ENCODE peak calls at places on chromosomes 5 and 9, in five cellular contexts. One of them, this sample, is unnamed.

GRCh38 chr5:74648835-74649286 is 8.3 kb upstream of the ENC1 start:
- DNase-seq in SK-N-SH: peak; percentile 69
- DNase-seq in IMR-90: peak; percentile 65
- DNase-seq in K562: peak; percentile 59
- DNase-seq in GM12878: no peak
- DNase-seq in this sample: peak; percentile 77

GRCh38 chr5:6471252-6471651 is 22.6 kb downstream of the UBE2QL1 start:
- DNase-seq in IMR-90: no peak
- DNase-seq in K562: no peak
- DNase-seq in GM12878: no peak
- DNase-seq in SK-N-SH: no peak
- DNase-seq in this sample: no peak

GRCh38 chr5:54469655-54470054 is 14.2 kb downstream of the HSPB3 start:
- DNase-seq in K562: no peak
- DNase-seq in GM12878: peak; percentile 40
- DNase-seq in SK-N-SH: no peak
- DNase-seq in IMR-90: peak; percentile 18
- DNase-seq in this sample: no peak

GRCh38 chr9:69411246-69411645 is 86.2 kb downstream of the ENTREP1 start:
- DNase-seq in K562: no peak
- DNase-seq in IMR-90: no peak
- DNase-seq in GM12878: no peak
- DNase-seq in SK-N-SH: no peak
- DNase-seq in this sample: no peak

GRCh38 chr9:95764920-95765319 is 110.6 kb upstream of the ERCC6L2 start:
- DNase-seq in SK-N-SH: no peak
- DNase-seq in K562: no peak
- DNase-seq in IMR-90: no peak
- DNase-seq in GM12878: no peak
- DNase-seq in this sample: no peak

GRCh38 chr5:176601901-176602300 is 8.1 kb downstream of the GPRIN1 start:
- DNase-seq in K562: no peak
- DNase-seq in IMR-90: no peak
- DNase-seq in SK-N-SH: no peak
- DNase-seq in GM12878: no peak
- DNase-seq in this sample: no peak

GRCh38 chr5:102554092-102554491 is 55.3 kb upstream of the SLCO6A1 start:
- DNase-seq in IMR-90: no peak
- DNase-seq in K562: no peak
- DNase-seq in GM12878: no peak
- DNase-seq in SK-N-SH: no peak
- DNase-seq in this sample: no peak

GRCh38 chr9:126497673-126498255 is 116.0 kb upstream of the LMX1B start:
- DNase-seq in SK-N-SH: no peak
- DNase-seq in K562: no peak
- DNase-seq in GM12878: no peak
- DNase-seq in IMR-90: no peak
- DNase-seq in this sample: no peak

GRCh38 chr9:34976992-34977391 is 12.6 kb upstream of the DNAJB5 start:
- DNase-seq in IMR-90: no peak
- DNase-seq in K562: no peak
- DNase-seq in SK-N-SH: no peak
- DNase-seq in GM12878: no peak
- DNase-seq in this sample: no peak

GRCh38 chr5:96781031-96781733 is 26.6 kb downstream of the ERAP1 start:
- DNase-seq in IMR-90: peak; percentile 49
- DNase-seq in GM12878: no peak
- DNase-seq in K562: no peak
- DNase-seq in SK-N-SH: no peak
- DNase-seq in this sample: no peak

GRCh38 chr9:13267743-13268142 is 11.7 kb downstream of the MPDZ start:
- DNase-seq in K562: peak; percentile 24
- DNase-seq in SK-N-SH: no peak
- DNase-seq in IMR-90: peak; percentile 94
- DNase-seq in GM12878: no peak
- DNase-seq in this sample: peak; percentile 11

GRCh38 chr9:129557192-129558036 is 63.5 kb downstream of the C9orf50 start:
- DNase-seq in IMR-90: peak; percentile 74
- DNase-seq in SK-N-SH: no peak
- DNase-seq in GM12878: no peak
- DNase-seq in K562: no peak
- DNase-seq in this sample: peak; percentile 87

GRCh38 chr5:82308997-82309670 is 31.0 kb upstream of the RPS23 start:
- DNase-seq in GM12878: no peak
- DNase-seq in IMR-90: peak; percentile 63
- DNase-seq in K562: no peak
- DNase-seq in SK-N-SH: no peak
- DNase-seq in this sample: no peak

GRCh38 chr5:65623482-65623881 is 651 bp downstream of the TRIM23 start:
- DNase-seq in GM12878: no peak
- DNase-seq in K562: peak; percentile 13
- DNase-seq in IMR-90: no peak
- DNase-seq in SK-N-SH: peak; percentile 4
- DNase-seq in this sample: no peak

GRCh38 chr9:2307480-2307879 is 292.3 kb downstream of the SMARCA2 start:
- DNase-seq in K562: no peak
- DNase-seq in IMR-90: peak; percentile 33
- DNase-seq in GM12878: no peak
- DNase-seq in SK-N-SH: no peak
- DNase-seq in this sample: peak; percentile 8

GRCh38 chr9:111615928-111616327 is 15.2 kb upstream of the DNAJC25 start:
- DNase-seq in SK-N-SH: no peak
- DNase-seq in GM12878: no peak
- DNase-seq in IMR-90: no peak
- DNase-seq in K562: no peak
- DNase-seq in this sample: no peak

GRCh38 chr9:16321461-16322119 is 548.9 kb downstream of the BNC2 start:
- DNase-seq in K562: no peak
- DNase-seq in IMR-90: peak; percentile 61
- DNase-seq in GM12878: no peak
- DNase-seq in SK-N-SH: peak; percentile 43
- DNase-seq in this sample: peak; percentile 39

GRCh38 chr9:110152704-110153374 is 55.1 kb downstream of the C9orf152 start:
- DNase-seq in K562: peak; percentile 17
- DNase-seq in GM12878: no peak
- DNase-seq in SK-N-SH: peak; percentile 62
- DNase-seq in IMR-90: peak; percentile 72
- DNase-seq in this sample: peak; percentile 19

GRCh38 chr5:175729829-175730277 is 72.0 kb downstream of the HRH2 start:
- DNase-seq in IMR-90: peak; percentile 85
- DNase-seq in GM12878: peak; percentile 20
- DNase-seq in SK-N-SH: peak; percentile 92
- DNase-seq in K562: peak; percentile 88
- DNase-seq in this sample: peak; percentile 96

GRCh38 chr5:50564079-50564478 is 102.4 kb upstream of the PARP8 start:
- DNase-seq in SK-N-SH: no peak
- DNase-seq in IMR-90: no peak
- DNase-seq in GM12878: peak; percentile 45
- DNase-seq in K562: no peak
- DNase-seq in this sample: no peak

GRCh38 chr9:124792976-124793594 is 16.2 kb downstream of the OLFML2A start:
- DNase-seq in GM12878: no peak
- DNase-seq in IMR-90: peak; percentile 49
- DNase-seq in K562: no peak
- DNase-seq in SK-N-SH: no peak
- DNase-seq in this sample: no peak

GRCh38 chr5:66931651-66932050 is 264.9 kb downstream of the CD180 start:
- DNase-seq in IMR-90: no peak
- DNase-seq in SK-N-SH: no peak
- DNase-seq in GM12878: no peak
- DNase-seq in K562: no peak
- DNase-seq in this sample: no peak

GRCh38 chr5:39758426-39758825 is 333.6 kb upstream of the DAB2 start:
- DNase-seq in IMR-90: no peak
- DNase-seq in GM12878: no peak
- DNase-seq in K562: no peak
- DNase-seq in SK-N-SH: no peak
- DNase-seq in this sample: no peak

GRCh38 chr9:75589497-75589896 is 301.0 kb upstream of the PCSK5 start:
- DNase-seq in GM12878: no peak
- DNase-seq in SK-N-SH: no peak
- DNase-seq in K562: no peak
- DNase-seq in IMR-90: no peak
- DNase-seq in this sample: no peak

GRCh38 chr5:151002250-151002649 is 18.1 kb upstream of the GPX3 start:
- DNase-seq in SK-N-SH: peak; percentile 41
- DNase-seq in IMR-90: peak; percentile 41
- DNase-seq in K562: peak; percentile 46
- DNase-seq in GM12878: no peak
- DNase-seq in this sample: peak; percentile 24

GRCh38 chr9:5518061-5518936 is 8.0 kb downstream of the PDCD1LG2 start:
- DNase-seq in SK-N-SH: no peak
- DNase-seq in K562: no peak
- DNase-seq in GM12878: no peak
- DNase-seq in IMR-90: no peak
- DNase-seq in this sample: no peak

GRCh38 chr9:5514608-5515260 is 4.4 kb downstream of the PDCD1LG2 start:
- DNase-seq in K562: no peak
- DNase-seq in IMR-90: no peak
- DNase-seq in SK-N-SH: no peak
- DNase-seq in GM12878: peak; percentile 77
- DNase-seq in this sample: no peak

GRCh38 chr9:5516453-5517220 is 6.3 kb downstream of the PDCD1LG2 start:
- DNase-seq in GM12878: no peak
- DNase-seq in K562: no peak
- DNase-seq in SK-N-SH: no peak
- DNase-seq in IMR-90: no peak
- DNase-seq in this sample: no peak

GRCh38 chr9:5515261-5515650 is 4.9 kb downstream of the PDCD1LG2 start:
- DNase-seq in IMR-90: no peak
- DNase-seq in K562: no peak
- DNase-seq in SK-N-SH: no peak
- DNase-seq in GM12878: no peak
- DNase-seq in this sample: no peak

GRCh38 chr9:5518937-5519319 is 8.6 kb downstream of the PDCD1LG2 start:
- DNase-seq in IMR-90: no peak
- DNase-seq in GM12878: no peak
- DNase-seq in SK-N-SH: no peak
- DNase-seq in K562: no peak
- DNase-seq in this sample: no peak
- H3K4me2 ChIP-seq in IMR-90: no peak overlapping the region
- H3K4me2 ChIP-seq in GM12878: peak overlapping the region; percentile 93
- H3K4me2 ChIP-seq in SK-N-SH: peak overlapping the region; percentile 52
- H3K4me2 ChIP-seq in K562: no peak overlapping the region
- H3K4me2 ChIP-seq in this sample: no peak overlapping the region

GRCh38 chr5:139635191-139635590 is 13.0 kb upstream of the CXXC5 start:
- DNase-seq in GM12878: no peak
- DNase-seq in K562: no peak
- DNase-seq in IMR-90: no peak
- DNase-seq in SK-N-SH: no peak
- DNase-seq in this sample: no peak

GRCh38 chr5:139636975-139637408 is 11.2 kb upstream of the CXXC5 start:
- DNase-seq in IMR-90: peak; percentile 51
- DNase-seq in GM12878: peak; percentile 80
- DNase-seq in SK-N-SH: no peak
- DNase-seq in K562: no peak
- DNase-seq in this sample: no peak

GRCh38 chr5:139637438-139638089 is 10.6 kb upstream of the CXXC5 start:
- DNase-seq in SK-N-SH: peak; percentile 96
- DNase-seq in GM12878: no peak
- DNase-seq in IMR-90: peak; percentile 74
- DNase-seq in K562: peak; percentile 93
- DNase-seq in this sample: no peak

GRCh38 chr5:139635606-139636206 is 12.4 kb upstream of the CXXC5 start:
- DNase-seq in SK-N-SH: peak; percentile 75
- DNase-seq in IMR-90: peak; percentile 95
- DNase-seq in K562: peak; percentile 84
- DNase-seq in GM12878: no peak
- DNase-seq in this sample: peak; percentile 73

GRCh38 chr5:139636207-139636792 is 11.8 kb upstream of the CXXC5 start:
- DNase-seq in GM12878: peak; percentile 97
- DNase-seq in SK-N-SH: peak; percentile 16
- DNase-seq in K562: peak; percentile 44
- DNase-seq in IMR-90: no peak
- DNase-seq in this sample: no peak
- TF ChIP-seq RCOR1 in GM12878: no peak
- TF ChIP-seq RCOR1 in SK-N-SH: no peak
- TF ChIP-seq RCOR1 in K562: no peak
- TF ChIP-seq RCOR1 in IMR-90: no peak
- TF ChIP-seq RCOR1 in this sample: no peak

DNA sequence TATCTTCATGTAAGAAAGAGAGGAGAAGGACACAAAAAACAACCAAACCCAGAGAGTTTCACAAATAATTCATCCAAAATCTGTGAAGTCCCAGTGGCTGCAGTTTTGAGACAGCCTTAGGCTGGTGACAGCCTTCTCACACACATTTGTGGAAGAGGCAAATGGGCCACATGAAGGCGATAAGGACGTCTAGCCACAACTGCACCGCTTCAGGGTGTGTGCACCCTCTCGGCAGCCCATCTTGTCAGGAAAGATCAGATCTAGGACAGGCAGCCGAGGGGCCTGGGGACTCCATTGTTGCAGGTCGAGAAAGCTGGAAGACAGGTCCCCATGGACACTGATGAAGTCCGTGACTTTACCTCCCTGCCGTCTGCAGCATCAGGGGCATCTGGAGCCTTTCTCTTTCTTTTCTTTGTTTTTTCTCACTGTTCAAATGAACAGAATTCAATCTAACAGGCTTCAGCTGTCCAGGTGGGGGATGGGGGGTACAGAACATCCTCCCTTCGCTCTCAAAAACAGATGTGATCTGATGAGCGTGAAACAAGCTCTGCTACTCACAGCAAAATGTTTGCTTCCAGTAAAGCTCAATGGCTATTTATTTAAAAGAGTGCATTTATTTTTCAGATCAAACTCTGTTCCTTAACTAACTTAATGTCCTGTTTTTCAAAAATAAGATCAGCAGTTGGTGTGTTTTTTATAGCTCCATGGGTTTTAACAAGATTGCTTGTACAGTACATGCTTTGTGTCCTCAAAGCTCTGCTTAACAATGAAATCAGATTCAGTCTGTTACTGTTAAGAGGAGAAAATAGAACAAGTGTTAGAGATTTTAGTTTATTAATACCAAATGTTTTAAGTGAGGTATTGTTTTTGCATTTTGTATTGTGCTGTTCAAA is 111.9 kb upstream of the OTULINL start:
- DNase-seq in K562: no peak
- DNase-seq in IMR-90: no peak
- DNase-seq in GM12878: no peak
- DNase-seq in SK-N-SH: peak; percentile 78
- DNase-seq in this sample: no peak
- H3K4me2 ChIP-seq in K562: no peak overlapping the region
- H3K4me2 ChIP-seq in IMR-90: no peak overlapping the region
- H3K4me2 ChIP-seq in GM12878: no peak overlapping the region
- H3K4me2 ChIP-seq in SK-N-SH: no peak overlapping the region
- H3K4me2 ChIP-seq in this sample: no peak overlapping the region

GRCh38 chr9:99000480-99001395 is 57.0 kb downstream of the COL15A1 start:
- DNase-seq in SK-N-SH: peak; percentile 49
- DNase-seq in GM12878: peak; percentile 23
- DNase-seq in K562: peak; percentile 56
- DNase-seq in IMR-90: peak; percentile 85
- DNase-seq in this sample: peak; percentile 70
- TF ChIP-seq RCOR1 in SK-N-SH: no peak
- TF ChIP-seq RCOR1 in GM12878: no peak
- TF ChIP-seq RCOR1 in K562: no peak
- TF ChIP-seq RCOR1 in IMR-90: no peak
- TF ChIP-seq RCOR1 in this sample: no peak

GRCh38 chr9:133113163-133113927 is 7.7 kb downstream of the RALGDS start:
- DNase-seq in SK-N-SH: no peak
- DNase-seq in IMR-90: peak; percentile 51
- DNase-seq in GM12878: no peak
- DNase-seq in K562: no peak
- DNase-seq in this sample: no peak
- H3K4me2 ChIP-seq in SK-N-SH: peak overlapping the region; percentile 63
- H3K4me2 ChIP-seq in IMR-90: peak overlapping the region; percentile 8
- H3K4me2 ChIP-seq in GM12878: no peak overlapping the region
- H3K4me2 ChIP-seq in K562: no peak overlapping the region
- H3K4me2 ChIP-seq in this sample: no peak overlapping the region